ENCODE peak calls at places on chromosomes 5 and 9, in four cellular contexts. Y is body of pancreas, X is lower lobe of right lung, L is HCT116. G is an unnamed sample.

GRCh38 chr5:142690641-142691040 is 4.8 kb upstream of the FGF1 start:
- DNase-seq in Y (no peak), X (no peak), L (no peak), G (no peak)

GRCh38 chr5:143398451-143399237 is 4.8 kb downstream of the NR3C1 start:
- DNase-seq in Y (no peak), X (no peak), L (no peak), G (no peak)

GRCh38 chr5:167920589-167920988 is 370.9 kb upstream of the WWC1 start:
- DNase-seq in Y (no peak), X (no peak), L (no peak), G (no peak)

GRCh38 chr5:181243020-181243520 is 636 bp downstream of the RACK1 start:
- DNase-seq in Y (no peak), X (no peak), L (no peak), G (no peak)

GRCh38 chr9:75054373-75055001 is 26.4 kb upstream of the CARNMT1 start:
- DNase-seq in Y (no peak), X (no peak), L (no peak), G (no peak)

GRCh38 chr5:76788362-76788761 is 30.5 kb upstream of the F2RL1 start:
- DNase-seq in Y (peak; percentile 66), X (no peak), L (no peak), G (no peak)

GRCh38 chr5:37553720-37554402 is 174.7 kb downstream of the WDR70 start:
- DNase-seq in Y (no peak), X (no peak), L (no peak), G (no peak)

GRCh38 chr9:121398374-121398773 is 28.3 kb upstream of the STOM start:
- DNase-seq in Y (no peak), X (no peak), L (no peak), G (no peak)

GRCh38 chr5:117299940-117300339 is 725.3 kb upstream of the SEMA6A start:
- DNase-seq in Y (no peak), X (no peak), L (no peak), G (no peak)

GRCh38 chr9:129245276-129245675 is 67.2 kb upstream of the IER5L start:
- DNase-seq in Y (no peak), X (peak; percentile 32), L (no peak), G (peak; percentile 57)

GRCh38 chr9:8871796-8872470 is 1072.4 kb upstream of the DMAC1 start:
- DNase-seq in Y (no peak), X (no peak), L (no peak), G (no peak)

GRCh38 chr5:169424279-169424955 is 123.5 kb upstream of the SLIT3 start:
- DNase-seq in Y (no peak), X (no peak), L (no peak), G (no peak)

GRCh38 chr5:151683936-151684586 is 2.7 kb downstream of the SPARC start:
- DNase-seq in Y (no peak), X (no peak), L (no peak), G (no peak)

GRCh38 chr5:151682751-151683331 is 3.9 kb downstream of the SPARC start:
- DNase-seq in Y (no peak), X (no peak), L (no peak), G (no peak)

GRCh38 chr5:151683444-151683843 is 3.3 kb downstream of the SPARC start:
- DNase-seq in Y (no peak), X (no peak), L (no peak), G (no peak)

GRCh38 chr5:151680944-151681427 is 5.7 kb downstream of the SPARC start:
- DNase-seq in Y (no peak), X (no peak), L (no peak), G (no peak)

DNA sequence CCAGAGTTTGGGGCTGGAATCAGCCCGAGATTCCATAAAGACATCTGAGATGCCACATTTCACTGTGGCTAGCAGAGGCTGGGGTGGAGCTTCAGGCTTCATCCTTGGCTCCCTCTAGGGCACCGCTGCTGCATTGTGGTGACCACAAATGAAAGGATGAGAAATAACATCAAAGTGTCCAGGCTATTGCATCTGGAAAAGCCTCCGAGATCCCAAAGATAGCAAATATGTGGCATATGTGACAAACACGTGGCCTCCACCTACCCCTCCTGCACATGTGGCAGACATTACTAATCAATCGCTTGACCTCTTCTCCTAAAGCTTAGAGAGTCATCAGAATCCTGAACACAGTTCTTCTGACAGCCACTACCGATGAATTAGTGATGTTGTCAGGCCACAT is 4.5 kb downstream of the SPARC start:
- DNase-seq in Y (no peak), X (no peak), L (no peak), G (no peak)
- H3K4me3 ChIP-seq in Y (no peak overlapping the region), X (peak overlapping the region; percentile 61), L (no peak overlapping the region), G (peak overlapping the region; percentile 62)

GRCh38 chr5:60822285-60822556 is 21.8 kb downstream of the ELOVL7 start:
- DNase-seq in Y (no peak), X (no peak), L (no peak), G (no peak)
- TF ChIP-seq CTCF in Y (no peak), X (no peak), L (no peak), G (no peak)

GRCh38 chr5:159061186-159061796 is 38.4 kb downstream of the EBF1 start:
- DNase-seq in Y (peak; percentile 24), X (no peak), L (no peak), G (no peak)
- H3K4me1 ChIP-seq in Y (no peaks in the 10 kb centered on the region), X (peaks cover 4% of the 10 kb centered on the region), L (no peaks in the 10 kb centered on the region), G (no peaks in the 10 kb centered on the region)

DNA sequence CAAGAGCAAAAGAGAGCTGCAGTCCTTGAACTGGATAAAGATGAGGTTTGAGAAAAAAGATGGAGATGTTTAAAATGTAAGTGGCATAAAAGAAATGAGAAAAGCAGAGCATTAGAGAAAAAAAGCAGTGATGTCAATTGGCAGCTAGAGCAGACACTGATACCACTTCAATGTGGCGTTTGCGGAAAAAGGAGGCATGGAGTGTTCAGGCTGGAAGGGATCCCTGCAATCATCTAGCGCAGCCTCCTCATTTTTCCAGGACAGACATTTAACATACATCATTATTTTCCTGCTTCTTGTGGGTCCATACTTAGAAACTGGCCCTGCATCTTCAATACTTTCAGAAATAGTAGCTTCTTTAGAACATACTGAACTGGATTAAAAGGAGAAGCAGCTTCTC is 563.8 kb downstream of the PTPRD start:
- DNase-seq in Y (no peak), X (no peak), L (no peak), G (no peak)
- H3K4me3 ChIP-seq in Y (no peak overlapping the region), X (no peak overlapping the region), L (no peak overlapping the region), G (no peak overlapping the region)

G was measured in upper lobe of right lung.